ENCODE peak calls at places on chromosomes 4 and X, in four cellular contexts. One of them, this sample, is unnamed.

GRCh38 chr4:56055027-56055976 is 106.6 kb downstream of the CEP135 start:
- DNase-seq in GM12878: no peak
- DNase-seq in HepG2: no peak
- DNase-seq in K562: no peak
- DNase-seq in this sample: no peak

GRCh38 chr4:158777423-158777822 is 8.6 kb downstream of the FNIP2 start:
- DNase-seq in GM12878: no peak
- DNase-seq in HepG2: peak; percentile 45
- DNase-seq in K562: no peak
- DNase-seq in this sample: no peak

GRCh38 chr4:53889335-53890084 is 174.9 kb downstream of the CHIC2 start:
- DNase-seq in GM12878: no peak
- DNase-seq in HepG2: no peak
- DNase-seq in K562: no peak
- DNase-seq in this sample: no peak

GRCh38 chrX:49155243-49155899 is 7.2 kb upstream of the MAGIX start:
- DNase-seq in GM12878: no peak
- DNase-seq in HepG2: no peak
- DNase-seq in K562: peak; percentile 79
- DNase-seq in this sample: peak; percentile 88

GRCh38 chr4:41360911-41361830 is 104.4 kb downstream of the UCHL1 start:
- DNase-seq in GM12878: no peak
- DNase-seq in HepG2: no peak
- DNase-seq in K562: no peak
- DNase-seq in this sample: peak; percentile 43

GRCh38 chr4:25095756-25096552 is 64.3 kb downstream of the SEPSECS start:
- DNase-seq in GM12878: no peak
- DNase-seq in HepG2: no peak
- DNase-seq in K562: no peak
- DNase-seq in this sample: no peak

GRCh38 chrX:40727599-40728252 is 7.6 kb downstream of the MED14 start:
- DNase-seq in GM12878: no peak
- DNase-seq in HepG2: no peak
- DNase-seq in K562: no peak
- DNase-seq in this sample: no peak

GRCh38 chr4:76197971-76198410 is 15.6 kb downstream of the SCARB2 start:
- DNase-seq in GM12878: no peak
- DNase-seq in HepG2: no peak
- DNase-seq in K562: peak; percentile 25
- DNase-seq in this sample: no peak

GRCh38 chrX:48945517-48946348 is 11.7 kb downstream of the OTUD5 start:
- DNase-seq in GM12878: no peak
- DNase-seq in HepG2: peak; percentile 40
- DNase-seq in K562: peak; percentile 56
- DNase-seq in this sample: peak; percentile 61

GRCh38 chrX:54481751-54482150 is 14.3 kb downstream of the FGD1 start:
- DNase-seq in GM12878: no peak
- DNase-seq in HepG2: no peak
- DNase-seq in K562: peak; percentile 11
- DNase-seq in this sample: no peak

GRCh38 chr4:138055890-138056289 is 186.3 kb downstream of the SLC7A11 start:
- DNase-seq in GM12878: no peak
- DNase-seq in HepG2: no peak
- DNase-seq in K562: no peak
- DNase-seq in this sample: no peak

GRCh38 chrX:49915352-49916222 is 6.8 kb upstream of the CLCN5 start:
- DNase-seq in GM12878: no peak
- DNase-seq in HepG2: peak; percentile 33
- DNase-seq in K562: peak; percentile 49
- DNase-seq in this sample: peak; percentile 57

GRCh38 chr4:8211229-8211628 is 12.1 kb downstream of the SH3TC1 start:
- DNase-seq in GM12878: no peak
- DNase-seq in HepG2: no peak
- DNase-seq in K562: no peak
- DNase-seq in this sample: no peak

GRCh38 chr4:4969298-4969697 is 50.0 kb downstream of the CYTL1 start:
- DNase-seq in GM12878: no peak
- DNase-seq in HepG2: no peak
- DNase-seq in K562: peak; percentile 25
- DNase-seq in this sample: peak; percentile 15

GRCh38 chrX:41350150-41350975 is 16.4 kb downstream of the DDX3X start:
- DNase-seq in GM12878: no peak
- DNase-seq in HepG2: no peak
- DNase-seq in K562: no peak
- DNase-seq in this sample: no peak

GRCh38 chr4:47913858-47914218 is 545 bp downstream of the NFXL1 start:
- DNase-seq in GM12878: no peak
- DNase-seq in HepG2: peak; percentile 13
- DNase-seq in K562: peak; percentile 35
- DNase-seq in this sample: peak; percentile 6

GRCh38 chrX:37423864-37424569 is 74.9 kb downstream of the PRRG1 start:
- DNase-seq in GM12878: no peak
- DNase-seq in HepG2: no peak
- DNase-seq in K562: no peak
- DNase-seq in this sample: no peak

GRCh38 chrX:136941396-136942337 is 61.1 kb upstream of the RBMX start:
- DNase-seq in GM12878: no peak
- DNase-seq in HepG2: no peak
- DNase-seq in K562: no peak
- DNase-seq in this sample: no peak

GRCh38 chr4:175562537-175562936 is 249.5 kb downstream of the GPM6A start:
- DNase-seq in GM12878: no peak
- DNase-seq in HepG2: no peak
- DNase-seq in K562: no peak
- DNase-seq in this sample: no peak

GRCh38 chr4:88104902-88105610 is 53.4 kb downstream of the ABCG2 start:
- DNase-seq in GM12878: no peak
- DNase-seq in HepG2: no peak
- DNase-seq in K562: no peak
- DNase-seq in this sample: peak; percentile 46

DNA sequence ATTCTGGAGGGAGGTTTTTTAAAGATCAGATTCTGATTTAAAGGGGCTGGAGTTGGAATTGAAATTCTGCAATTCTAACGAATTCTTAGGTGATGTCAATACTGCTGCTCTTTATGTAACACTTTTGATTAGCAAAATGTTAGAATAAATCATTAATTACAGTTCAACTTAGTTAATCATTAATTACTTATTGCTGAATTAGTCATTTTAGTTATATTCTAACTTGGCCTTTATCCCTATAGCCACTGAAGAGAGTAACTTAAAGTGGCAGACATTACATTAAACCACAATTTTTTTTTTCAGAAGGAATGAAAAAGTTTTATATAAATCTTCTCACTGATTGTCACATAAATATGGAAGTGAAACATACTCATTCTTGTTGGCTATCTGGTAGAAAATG is 206.6 kb upstream of the ITM2A start:
- DNase-seq in GM12878: no peak
- DNase-seq in HepG2: no peak
- DNase-seq in K562: no peak
- DNase-seq in this sample: no peak
- TF ChIP-seq POLR2A in GM12878: no peak
- TF ChIP-seq POLR2A in HepG2: no peak
- TF ChIP-seq POLR2A in K562: no peak
- TF ChIP-seq POLR2A in this sample: no peak

GRCh38 chrX:20432048-20432447 is 165.3 kb upstream of the RPS6KA3 start:
- DNase-seq in GM12878: no peak
- DNase-seq in HepG2: no peak
- DNase-seq in K562: no peak
- DNase-seq in this sample: peak; percentile 7
- H3K9me3 ChIP-seq in GM12878: no peaks in the 10 kb centered on the region
- H3K9me3 ChIP-seq in HepG2: no peaks in the 10 kb centered on the region
- H3K9me3 ChIP-seq in K562: no peaks in the 10 kb centered on the region
- H3K9me3 ChIP-seq in this sample: no peaks in the 10 kb centered on the region

GRCh38 chr4:82594466-82594865 is 32.7 kb upstream of the TMEM150C start:
- DNase-seq in GM12878: no peak
- DNase-seq in HepG2: no peak
- DNase-seq in K562: no peak
- DNase-seq in this sample: no peak
- TF ChIP-seq CHD4 in GM12878: no peak
- TF ChIP-seq CHD4 in HepG2: no peak
- TF ChIP-seq CHD4 in K562: no peak
- TF ChIP-seq CHD4 in this sample: no peak

GRCh38 chrX:156001667-156002021 is 4.1 kb downstream of the IL9R start:
- DNase-seq in GM12878: no peak
- DNase-seq in HepG2: no peak
- DNase-seq in K562: peak; percentile 71
- DNase-seq in this sample: no peak
- TF ChIP-seq POLR2A in GM12878: no peak
- TF ChIP-seq POLR2A in HepG2: no peak
- TF ChIP-seq POLR2A in K562: no peak
- TF ChIP-seq POLR2A in this sample: no peak

DNA sequence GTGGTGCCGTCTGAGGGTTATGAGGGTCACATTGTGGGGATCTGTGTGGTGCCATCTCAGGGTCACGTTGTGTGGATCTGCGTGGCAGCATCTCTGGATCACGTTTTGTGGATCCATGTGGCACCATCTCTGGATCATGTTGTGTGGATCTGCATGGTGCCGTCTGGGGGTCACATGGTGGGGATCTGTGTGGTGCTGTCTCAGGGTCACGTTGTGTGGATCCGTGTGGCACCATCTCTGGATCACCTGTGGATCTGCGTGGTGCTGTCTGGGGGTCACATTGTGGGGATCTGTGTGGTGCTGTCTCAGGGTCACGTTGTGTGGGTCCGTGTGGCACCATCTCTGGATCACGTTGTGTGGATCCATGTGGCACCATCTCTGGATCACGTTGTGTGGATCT is 7.0 kb downstream of the PDE6B start:
- DNase-seq in GM12878: no peak
- DNase-seq in HepG2: no peak
- DNase-seq in K562: no peak
- DNase-seq in this sample: no peak
- H3K9me3 ChIP-seq in GM12878: peaks cover 3% of the 10 kb centered on the region
- H3K9me3 ChIP-seq in HepG2: no peaks in the 10 kb centered on the region
- H3K9me3 ChIP-seq in K562: no peaks in the 10 kb centered on the region
- H3K9me3 ChIP-seq in this sample: no peaks in the 10 kb centered on the region

DNA sequence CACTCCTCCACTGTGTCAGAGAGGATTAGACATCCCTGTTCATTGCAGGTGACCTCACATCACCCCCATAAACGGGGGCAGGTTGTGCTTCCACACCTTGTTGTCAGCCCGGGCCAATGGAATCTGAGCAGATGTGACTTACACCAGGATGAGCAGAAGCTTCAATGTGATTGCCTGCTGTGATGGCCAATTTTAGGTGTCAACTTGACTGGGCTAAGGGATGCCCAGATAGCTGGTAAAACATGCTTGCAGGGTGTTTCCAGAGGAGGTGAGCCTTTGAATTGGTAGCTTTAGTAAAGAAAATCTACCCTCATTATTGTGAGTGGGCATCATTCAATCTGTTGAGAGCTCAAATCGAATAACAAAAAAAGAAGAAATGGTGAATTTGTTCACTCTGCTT is 52.1 kb downstream of the ING2 start:
- DNase-seq in GM12878: no peak
- DNase-seq in HepG2: no peak
- DNase-seq in K562: no peak
- DNase-seq in this sample: no peak
- TF ChIP-seq CHD4 in GM12878: no peak
- TF ChIP-seq CHD4 in HepG2: no peak
- TF ChIP-seq CHD4 in K562: no peak
- TF ChIP-seq CHD4 in this sample: no peak

This sample was measured in A549.